ENCODE peak calls at places on chromosome 14, in five cellular contexts. T is A549, O is stomach, M is lower lobe of right lung, L is vagina. U is an unnamed sample.

GRCh38 chr14:104999361-104999760 is 13.8 kb downstream of the CLBA1 start:
- DNase-seq in T (no peak), O (no peak), M (peak; percentile 11), L (no peak), U (no peak)

GRCh38 chr14:79781882-79782281 is 429.4 kb downstream of the DIO2 start:
- DNase-seq in T (no peak), O (no peak), M (no peak), L (no peak), U (no peak)

GRCh38 chr14:70718383-70719123 is 76.8 kb downstream of the TTC9 start:
- DNase-seq in T (no peak), O (no peak), M (no peak), L (no peak), U (no peak)

GRCh38 chr14:101965145-101965531 is 765 bp downstream of the DYNC1H1 start:
- DNase-seq in T (no peak), O (peak; percentile 71), M (peak; percentile 84), L (no peak), U (peak; percentile 82)

GRCh38 chr14:38089123-38089522 is 118.6 kb upstream of the SSTR1 start:
- DNase-seq in T (no peak), O (no peak), M (no peak), L (no peak), U (no peak)

GRCh38 chr14:26206640-26207039 is 391.2 kb downstream of the NOVA1 start:
- DNase-seq in T (no peak), O (no peak), M (no peak), L (no peak), U (no peak)

GRCh38 chr14:96027356-96028335 is 11.5 kb upstream of the C14orf132 start:
- DNase-seq in T (no peak), O (no peak), M (no peak), L (no peak), U (no peak)

GRCh38 chr14:61524211-61524806 is 171.0 kb upstream of the HIF1A start:
- DNase-seq in T (no peak), O (no peak), M (no peak), L (no peak), U (no peak)

DNA sequence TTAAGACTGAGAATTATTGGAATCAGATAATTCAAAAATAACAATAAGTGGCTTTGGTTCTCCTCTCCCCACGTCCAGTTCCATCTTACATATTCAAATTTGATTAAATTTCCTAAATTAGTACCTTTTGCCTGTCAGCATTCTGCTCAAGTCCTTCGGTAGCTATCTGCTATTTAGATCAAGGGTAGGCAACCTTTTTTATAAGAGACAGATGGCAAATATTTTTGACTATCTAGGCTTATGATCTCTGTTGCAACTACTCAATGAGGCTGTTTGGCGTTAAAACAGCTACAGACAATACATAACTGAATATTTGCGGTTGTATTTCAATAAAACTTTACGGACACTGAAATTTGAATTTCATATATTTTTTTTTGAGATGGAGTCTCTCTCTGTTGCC is 21.7 kb downstream of the L2HGDH start:
- DNase-seq in T (no peak), O (no peak), M (no peak), L (no peak), U (no peak)
- H3K4me1 ChIP-seq in T (no peaks in the 10 kb centered on the region), O (no peaks in the 10 kb centered on the region), M (no peaks in the 10 kb centered on the region), L (no peaks in the 10 kb centered on the region), U (no peaks in the 10 kb centered on the region)

GRCh38 chr14:21454843-21455550 is 926 bp downstream of the CHD8 start:
- DNase-seq in T (no peak), O (no peak), M (no peak), L (no peak), U (no peak)

GRCh38 chr14:21455592-21455911 is 371 bp downstream of the CHD8 start:
- DNase-seq in T (no peak), O (no peak), M (no peak), L (no peak), U (no peak)

GRCh38 chr14:21449899-21450216 is 6.1 kb downstream of the CHD8 start:
- DNase-seq in T (no peak), O (no peak), M (no peak), L (no peak), U (no peak)
- TF ChIP-seq CTCF in T (no peak), O (no peak), M (no peak), L (no peak), U (no peak)

GRCh38 chr14:99596071-99596627 is 7.9 kb downstream of the CCDC85C start:
- DNase-seq in T (no peak), O (peak; percentile 75), M (peak; percentile 73), L (no peak), U (no peak)

GRCh38 chr14:99596772-99597171 is 7.2 kb downstream of the CCDC85C start:
- DNase-seq in T (no peak), O (no peak), M (no peak), L (no peak), U (no peak)

GRCh38 chr14:99595524-99595923 is 8.5 kb downstream of the CCDC85C start:
- DNase-seq in T (no peak), O (no peak), M (no peak), L (no peak), U (no peak)

GRCh38 chr14:99593971-99594841 is 9.8 kb downstream of the CCDC85C start:
- DNase-seq in T (no peak), O (no peak), M (no peak), L (no peak), U (no peak)

GRCh38 chr14:99595034-99595433 is 9.0 kb downstream of the CCDC85C start:
- DNase-seq in T (no peak), O (no peak), M (no peak), L (no peak), U (no peak)
- H3K4me1 ChIP-seq in T (peaks cover 70% of the 10 kb centered on the region), O (peaks cover 96% of the 10 kb centered on the region), M (peaks cover 86% of the 10 kb centered on the region), L (peaks cover 48% of the 10 kb centered on the region), U (peaks cover 41% of the 10 kb centered on the region)

GRCh38 chr14:31326111-31326510 is 94.2 kb downstream of the HEATR5A start:
- DNase-seq in T (no peak), O (no peak), M (no peak), L (no peak), U (no peak)
- TF ChIP-seq CTCF in T (peak; percentile 29), O (no peak), M (no peak), L (no peak), U (no peak)

DNA sequence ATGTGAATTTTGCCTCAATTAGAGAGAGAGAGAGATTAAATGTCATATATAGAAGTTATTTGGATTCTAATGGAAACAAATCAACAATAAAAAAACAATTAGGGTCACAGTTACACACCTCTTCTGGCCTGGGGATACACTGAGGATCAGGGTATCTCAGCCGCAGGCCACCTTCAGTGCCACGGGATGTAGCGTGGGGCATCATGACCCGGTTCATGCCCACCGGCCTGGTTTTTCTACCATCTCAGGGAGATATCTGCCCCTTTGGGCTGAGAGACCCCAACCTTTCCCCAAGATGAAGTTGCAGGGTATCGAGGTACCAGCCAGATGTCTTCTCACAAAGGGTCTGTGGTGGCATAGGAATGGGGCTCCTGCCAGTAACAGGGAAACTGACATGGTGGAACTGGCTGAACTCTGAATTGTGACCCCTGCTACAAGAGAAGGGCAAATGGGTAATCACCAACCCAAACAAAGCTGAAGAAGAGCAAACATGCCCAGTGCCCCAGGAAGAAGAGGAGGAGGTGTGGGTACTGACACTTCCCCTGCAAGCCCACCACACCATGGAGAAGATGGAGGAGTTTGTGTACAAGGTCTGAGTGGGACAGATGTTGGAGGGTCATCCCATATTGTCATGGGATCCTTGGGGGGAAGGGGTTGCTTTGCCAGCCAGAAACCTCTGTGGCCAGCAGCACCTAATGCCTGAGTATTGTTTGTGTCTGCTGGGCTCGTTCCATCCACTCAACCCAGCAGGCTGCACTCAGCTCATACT is 19.5 kb downstream of the SERPINA3 start:
- DNase-seq in T (no peak), O (no peak), M (no peak), L (no peak), U (no peak)
- H3K4me1 ChIP-seq in T (peaks cover 5% of the 10 kb centered on the region), O (peaks cover 4% of the 10 kb centered on the region), M (no peaks in the 10 kb centered on the region), L (no peaks in the 10 kb centered on the region), U (no peaks in the 10 kb centered on the region)

GRCh38 chr14:59510957-59511356 is 26.6 kb downstream of the JKAMP start:
- DNase-seq in T (no peak), O (no peak), M (no peak), L (no peak), U (no peak)

GRCh38 chr14:59509101-59509500 is 24.8 kb downstream of the JKAMP start:
- DNase-seq in T (no peak), O (no peak), M (no peak), L (no peak), U (no peak)

GRCh38 chr14:59510001-59510400 is 25.7 kb downstream of the JKAMP start:
- DNase-seq in T (no peak), O (no peak), M (no peak), L (no peak), U (no peak)

GRCh38 chr14:59507752-59508103 is 23.4 kb downstream of the JKAMP start:
- DNase-seq in T (no peak), O (no peak), M (no peak), L (no peak), U (no peak)

GRCh38 chr14:59511916-59512530 is 27.7 kb downstream of the JKAMP start:
- DNase-seq in T (peak; percentile 24), O (no peak), M (no peak), L (no peak), U (no peak)
- TF ChIP-seq CTCF in T (peak; percentile 35), O (no peak), M (peak; percentile 27), L (no peak), U (peak; percentile 25)

GRCh38 chr14:93333631-93334095 is 827 bp upstream of the BTBD7 start:
- DNase-seq in T (no peak), O (no peak), M (no peak), L (no peak), U (no peak)
- H3K4me1 ChIP-seq in T (peaks cover 30% of the 10 kb centered on the region), O (peaks cover 46% of the 10 kb centered on the region), M (peaks cover 41% of the 10 kb centered on the region), L (peaks cover 44% of the 10 kb centered on the region), U (peaks cover 27% of the 10 kb centered on the region)

GRCh38 chr14:30614155-30614554 is 8.0 kb upstream of the SCFD1 start:
- DNase-seq in T (no peak), O (no peak), M (no peak), L (no peak), U (no peak)

GRCh38 chr14:30607156-30607780 is 14.9 kb upstream of the SCFD1 start:
- DNase-seq in T (no peak), O (no peak), M (no peak), L (no peak), U (no peak)

GRCh38 chr14:30608533-30609006 is 13.5 kb upstream of the SCFD1 start:
- DNase-seq in T (no peak), O (no peak), M (no peak), L (no peak), U (no peak)

DNA sequence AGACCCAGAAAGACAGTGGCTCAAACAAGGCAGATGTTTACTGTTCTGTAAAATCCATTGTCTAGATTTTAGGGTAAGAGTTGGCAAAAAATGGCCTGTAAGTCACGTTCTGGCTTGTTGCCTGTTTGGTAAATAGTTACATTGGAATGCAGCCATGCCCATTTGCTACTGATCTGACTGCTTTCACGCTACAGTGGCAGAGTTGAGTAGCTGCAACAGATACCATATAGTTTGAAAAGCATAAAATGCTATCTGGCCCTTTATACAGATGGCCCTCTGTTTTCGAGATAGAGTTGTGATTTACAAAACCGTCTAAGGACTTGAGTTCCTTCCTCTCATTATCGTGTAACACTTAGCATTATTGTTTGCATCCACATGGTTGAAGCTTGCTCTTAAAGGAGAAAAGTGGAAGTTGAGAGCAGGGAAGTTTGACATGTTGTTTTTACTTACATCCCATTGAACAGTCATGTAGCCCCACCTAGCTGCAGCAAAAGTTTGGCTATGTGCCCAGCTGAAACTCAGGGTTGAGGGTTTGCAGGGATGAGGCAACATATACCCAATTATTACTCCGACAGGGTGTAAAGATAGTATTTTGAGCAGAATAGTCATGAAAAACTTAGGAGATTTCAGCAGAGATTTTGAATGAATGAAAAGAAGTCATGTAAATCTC is 11.3 kb upstream of the SCFD1 start:
- DNase-seq in T (peak; percentile 13), O (peak; percentile 60), M (peak; percentile 58), L (no peak), U (no peak)
- TF ChIP-seq CTCF in T (peak; percentile 23), O (no peak), M (peak; percentile 40), L (no peak), U (peak; percentile 54)

U was measured in psoas muscle.